ENCODE peak calls at places on chromosome X, in ten cellular contexts. H, C, F, S, T, K, O, G, J and M are unnamed samples.

GRCh38 chrX:13968198-13968597 is 61.5 kb downstream of the GEMIN8 start:
- DNase-seq in F (no peak), O (no peak), J (no peak), K (no peak), H (no peak), G (no peak), T (no peak), C (no peak), S (no peak), M (no peak)

GRCh38 chrX:41352329-41352801 is 18.4 kb downstream of the DDX3X start:
- DNase-seq in T (no peak), G (no peak), C (no peak), H (no peak), J (no peak), S (no peak), F (no peak), O (no peak), K (no peak), M (no peak)

GRCh38 chrX:54920610-54921426 is at the start of gene TRO:
- DNase-seq in H (peak), J (no peak), K (no peak), T (peak), O (no peak), G (no peak), F (peak), C (peak), S (no peak), M (no peak)

GRCh38 chrX:7139202-7140081 is 8.1 kb upstream of the STS start:
- DNase-seq in K (no peak), O (peak), T (no peak), G (peak), J (peak), C (no peak), H (no peak), S (no peak), F (no peak), M (peak)

GRCh38 chrX:121570072-121570841 is 522.8 kb downstream of the GLUD2 start:
- DNase-seq in T (no peak), G (peak), S (no peak), K (no peak), C (no peak), F (peak), J (no peak), O (peak), H (no peak), M (no peak)

GRCh38 chrX:7334253-7334935 is 186.4 kb upstream of the PUDP start:
- DNase-seq in K (no peak), S (peak), G (peak), T (no peak), H (no peak), O (peak), J (peak), C (no peak), F (no peak), M (peak)

GRCh38 chrX:125150231-125150630 is 169.4 kb upstream of the TEX13C start:
- DNase-seq in C (no peak), S (no peak), G (no peak), K (no peak), H (no peak), F (no peak), J (no peak), O (no peak), T (no peak), M (no peak)

GRCh38 chrX:1883772-1884171 is 268.9 kb downstream of the ASMT start:
- DNase-seq in T (no peak), S (peak), K (no peak), G (no peak), F (no peak), C (no peak), J (peak), O (no peak), H (no peak), M (no peak)

GRCh38 chrX:130523460-130524394 is 121.9 kb downstream of the RBMX2 start:
- DNase-seq in C (peak), F (no peak), O (peak), J (peak), K (no peak), H (peak), S (no peak), T (peak), G (peak), M (no peak)

GRCh38 chrX:27008486-27008885 is 454.7 kb downstream of the PPP4R3C start:
- DNase-seq in F (no peak), C (no peak), G (no peak), O (no peak), K (no peak), T (no peak), H (no peak), J (no peak), S (no peak), M (no peak)

GRCh38 chrX:100643943-100644587 is at the start of gene SRPX2:
- DNase-seq in T (no peak), G (peak), O (peak), K (peak), J (peak), S (peak), F (no peak), H (no peak), C (no peak), M (peak)

GRCh38 chrX:36214924-36215323 is 295.4 kb downstream of the CFAP47 start:
- DNase-seq in J (no peak), F (no peak), T (no peak), S (no peak), K (no peak), C (no peak), O (no peak), G (no peak), H (no peak), M (no peak)

GRCh38 chrX:154097003-154097596 is 417 bp downstream of the MECP2 start:
- DNase-seq in K (peak), S (no peak), C (peak), T (peak), O (peak), H (peak), J (peak), G (peak), F (peak), M (no peak)

GRCh38 chrX:39690541-39691415 is 407.0 kb downstream of the BCOR start:
- DNase-seq in F (no peak), C (no peak), H (no peak), T (no peak), K (no peak), G (no peak), S (no peak), O (no peak), J (no peak), M (no peak)

GRCh38 chrX:65595460-65595876 is 60.9 kb upstream of the LAS1L start:
- DNase-seq in H (peak), G (peak), O (peak), C (peak), T (peak), J (peak), F (peak), S (peak), K (peak), M (peak)

GRCh38 chrX:31333181-31333831 is 261.5 kb upstream of the FTHL17 start:
- DNase-seq in S (peak), O (peak), G (peak), H (no peak), F (no peak), K (no peak), T (no peak), J (peak), C (no peak), M (no peak)

GRCh38 chrX:79524642-79525041 is 157.5 kb upstream of the ITM2A start:
- DNase-seq in O (no peak), J (no peak), T (no peak), C (no peak), F (no peak), K (no peak), S (no peak), G (peak), H (peak), M (no peak)

GRCh38 chrX:153628665-153629064 is 18.3 kb upstream of the DUSP9 start:
- DNase-seq in O (no peak), F (peak), T (no peak), G (no peak), J (no peak), C (no peak), S (no peak), K (no peak), H (no peak), M (no peak)

GRCh38 chrX:95218964-95219363 is 1465.7 kb upstream of the DIAPH2 start:
- DNase-seq in O (no peak), T (no peak), F (no peak), C (no peak), S (no peak), H (no peak), G (no peak), J (no peak), K (no peak), M (no peak)

GRCh38 chrX:135000516-135000915 is 9.7 kb downstream of the SMIM10 start:
- DNase-seq in F (no peak), J (peak), S (no peak), O (no peak), H (no peak), G (peak), C (no peak), T (no peak), K (no peak), M (no peak)

GRCh38 chrX:3184176-3184930 is 143.1 kb downstream of the ARSF start:
- DNase-seq in G (peak), T (no peak), C (no peak), S (peak), H (no peak), J (peak), O (peak), K (peak), F (no peak), M (peak)

GRCh38 chrX:68807818-68808217 is 21.0 kb upstream of the EFNB1 start:
- DNase-seq in H (peak), T (no peak), S (no peak), K (no peak), J (no peak), G (peak), C (no peak), O (no peak), F (no peak), M (no peak)

GRCh38 chrX:630922-631496 is 418 bp downstream of the SHOX start:
- DNase-seq in J (no peak), K (no peak), F (no peak), G (peak), H (no peak), O (no peak), T (no peak), S (no peak), C (peak), M (no peak)

GRCh38 chrX:37871626-37872302 is 24.4 kb upstream of the DYNLT3 start:
- DNase-seq in F (no peak), K (peak), C (no peak), O (peak), J (peak), T (no peak), H (peak), S (peak), G (peak), M (peak)

GRCh38 chrX:20515841-20516461 is 249.2 kb upstream of the RPS6KA3 start:
- DNase-seq in K (no peak), H (no peak), F (no peak), J (peak), T (peak), O (peak), G (peak), S (peak), C (no peak), M (peak)

GRCh38 chrX:77603635-77604336 is 156.6 kb downstream of the FGF16 start:
- DNase-seq in T (no peak), K (no peak), S (no peak), C (no peak), G (no peak), J (no peak), O (no peak), F (no peak), H (no peak), M (no peak)

GRCh38 chrX:2696698-2697215 is 5.7 kb downstream of the CD99 start:
- DNase-seq in O (peak), F (no peak), T (peak), C (no peak), J (peak), S (no peak), K (no peak), G (peak), H (no peak), M (peak)

GRCh38 chrX:8548446-8548845 is 83.8 kb downstream of the VCX3B start:
- DNase-seq in J (no peak), O (no peak), F (no peak), T (no peak), C (no peak), G (no peak), H (no peak), S (no peak), K (no peak), M (no peak)